ENCODE peak calls at places on chromosomes 7 and 10, in eight cellular contexts. One of them, this sample, is unnamed.

GRCh38 chr10:44937201-44938005 is 22.2 kb upstream of the RASSF4 start:
- DNase-seq in AG08396: no peak
- DNase-seq in fibroblast of pulmonary artery: peak
- DNase-seq in KBM-7: no peak
- DNase-seq in AG09319: no peak
- DNase-seq in CD8-positive, alpha-beta memory T cell: no peak
- DNase-seq in A549: no peak
- DNase-seq in AML-193: peak
- DNase-seq in this sample: no peak

GRCh38 chr10:31383810-31384588 is 65.0 kb downstream of the ZEB1 start:
- DNase-seq in AG08396: no peak
- DNase-seq in fibroblast of pulmonary artery: no peak
- DNase-seq in KBM-7: no peak
- DNase-seq in AG09319: no peak
- DNase-seq in CD8-positive, alpha-beta memory T cell: no peak
- DNase-seq in A549: no peak
- DNase-seq in AML-193: no peak
- DNase-seq in this sample: no peak

GRCh38 chr7:23012797-23013714 is 874 bp downstream of the HYCC1 start:
- DNase-seq in AG08396: peak
- DNase-seq in fibroblast of pulmonary artery: no peak
- DNase-seq in KBM-7: peak
- DNase-seq in AG09319: no peak
- DNase-seq in CD8-positive, alpha-beta memory T cell: peak
- DNase-seq in A549: no peak
- DNase-seq in AML-193: peak
- DNase-seq in this sample: peak

GRCh38 chr7:74658171-74659004 is 870 bp downstream of the GTF2I start:
- DNase-seq in AG08396: peak
- DNase-seq in fibroblast of pulmonary artery: peak
- DNase-seq in KBM-7: peak
- DNase-seq in AG09319: peak
- DNase-seq in CD8-positive, alpha-beta memory T cell: peak
- DNase-seq in A549: peak
- DNase-seq in AML-193: peak
- DNase-seq in this sample: peak

GRCh38 chr7:124276005-124276606 is 243.2 kb upstream of the TMEM229A start:
- DNase-seq in AG08396: peak
- DNase-seq in fibroblast of pulmonary artery: peak
- DNase-seq in KBM-7: peak
- DNase-seq in AG09319: no peak
- DNase-seq in CD8-positive, alpha-beta memory T cell: no peak
- DNase-seq in A549: peak
- DNase-seq in AML-193: peak
- DNase-seq in this sample: peak

GRCh38 chr7:44508328-44508990 is 18.0 kb upstream of the NUDCD3 start:
- DNase-seq in AG08396: no peak
- DNase-seq in fibroblast of pulmonary artery: no peak
- DNase-seq in KBM-7: peak
- DNase-seq in AG09319: no peak
- DNase-seq in CD8-positive, alpha-beta memory T cell: no peak
- DNase-seq in A549: no peak
- DNase-seq in AML-193: peak
- DNase-seq in this sample: peak

GRCh38 chr7:20449146-20449648 is 118.5 kb downstream of the ITGB8 start:
- DNase-seq in AG08396: no peak
- DNase-seq in fibroblast of pulmonary artery: peak
- DNase-seq in KBM-7: no peak
- DNase-seq in AG09319: no peak
- DNase-seq in CD8-positive, alpha-beta memory T cell: no peak
- DNase-seq in A549: no peak
- DNase-seq in AML-193: no peak
- DNase-seq in this sample: no peak

GRCh38 chr10:73448384-73448783 is 15.0 kb upstream of the MSS51 start:
- DNase-seq in AG08396: no peak
- DNase-seq in fibroblast of pulmonary artery: peak
- DNase-seq in KBM-7: no peak
- DNase-seq in AG09319: no peak
- DNase-seq in CD8-positive, alpha-beta memory T cell: no peak
- DNase-seq in A549: no peak
- DNase-seq in AML-193: no peak
- DNase-seq in this sample: no peak

GRCh38 chr10:64648915-64649314 is 1127.7 kb downstream of the REEP3 start:
- DNase-seq in AG08396: no peak
- DNase-seq in fibroblast of pulmonary artery: no peak
- DNase-seq in KBM-7: peak
- DNase-seq in AG09319: no peak
- DNase-seq in CD8-positive, alpha-beta memory T cell: no peak
- DNase-seq in A549: peak
- DNase-seq in AML-193: peak
- DNase-seq in this sample: peak

GRCh38 chr10:132331259-132331955 is 586 bp upstream of the LRRC27 start:
- DNase-seq in AG08396: no peak
- DNase-seq in fibroblast of pulmonary artery: no peak
- DNase-seq in KBM-7: no peak
- DNase-seq in AG09319: no peak
- DNase-seq in CD8-positive, alpha-beta memory T cell: no peak
- DNase-seq in A549: no peak
- DNase-seq in AML-193: peak
- DNase-seq in this sample: peak

GRCh38 chr10:89646833-89647570 is 2.0 kb upstream of the PANK1 start:
- DNase-seq in AG08396: no peak
- DNase-seq in fibroblast of pulmonary artery: no peak
- DNase-seq in KBM-7: peak
- DNase-seq in AG09319: no peak
- DNase-seq in CD8-positive, alpha-beta memory T cell: no peak
- DNase-seq in A549: no peak
- DNase-seq in AML-193: peak
- DNase-seq in this sample: peak

GRCh38 chr7:151608031-151608551 is 88.4 kb upstream of the RHEB start:
- DNase-seq in AG08396: no peak
- DNase-seq in fibroblast of pulmonary artery: no peak
- DNase-seq in KBM-7: no peak
- DNase-seq in AG09319: no peak
- DNase-seq in CD8-positive, alpha-beta memory T cell: no peak
- DNase-seq in A549: peak
- DNase-seq in AML-193: no peak
- DNase-seq in this sample: no peak

GRCh38 chr10:61780732-61781131 is 118.0 kb downstream of the CABCOCO1 start:
- DNase-seq in AG08396: no peak
- DNase-seq in fibroblast of pulmonary artery: no peak
- DNase-seq in KBM-7: no peak
- DNase-seq in AG09319: no peak
- DNase-seq in CD8-positive, alpha-beta memory T cell: no peak
- DNase-seq in A549: no peak
- DNase-seq in AML-193: no peak
- DNase-seq in this sample: no peak

GRCh38 chr10:13016413-13016812 is 14.9 kb upstream of the CCDC3 start:
- DNase-seq in AG08396: no peak
- DNase-seq in fibroblast of pulmonary artery: peak
- DNase-seq in KBM-7: no peak
- DNase-seq in AG09319: no peak
- DNase-seq in CD8-positive, alpha-beta memory T cell: no peak
- DNase-seq in A549: no peak
- DNase-seq in AML-193: no peak
- DNase-seq in this sample: no peak

GRCh38 chr10:29576681-29577080 is 58.1 kb downstream of the SVIL start:
- DNase-seq in AG08396: no peak
- DNase-seq in fibroblast of pulmonary artery: peak
- DNase-seq in KBM-7: no peak
- DNase-seq in AG09319: no peak
- DNase-seq in CD8-positive, alpha-beta memory T cell: no peak
- DNase-seq in A549: no peak
- DNase-seq in AML-193: no peak
- DNase-seq in this sample: no peak